ENCODE peak calls at places on chromosomes 1 and 21, in ten cellular contexts. B, Y, S, Z, M, P, J, F, Q and V are unnamed samples.

GRCh38 chr1:29240400-29240837 is 4.1 kb downstream of the PTPRU start:
- DNase-seq in B (no peak), Y (no peak), S (no peak), Z (no peak), M (no peak), P (no peak), J (no peak), F (no peak), Q (no peak), V (no peak)

GRCh38 chr1:92949937-92950817 is 11.1 kb downstream of the DIPK1A start:
- DNase-seq in B (no peak), Y (no peak), S (no peak), Z (peak; percentile 71), M (peak; percentile 55), P (no peak), J (no peak), F (no peak), Q (no peak), V (no peak)

GRCh38 chr1:156911587-156912298 is 8.7 kb upstream of the LRRC71 start:
- DNase-seq in B (no peak), Y (no peak), S (no peak), Z (no peak), M (no peak), P (no peak), J (no peak), F (peak; percentile 92), Q (no peak), V (no peak)

GRCh38 chr1:168465942-168466702 is 77.7 kb downstream of the XCL2 start:
- DNase-seq in B (peak; percentile 50), Y (peak; percentile 57), S (peak; percentile 22), Z (peak; percentile 91), M (peak; percentile 61), P (no peak), J (peak; percentile 26), F (peak; percentile 19), Q (peak; percentile 69), V (no peak)

GRCh38 chr1:164971391-164971790 is 385.1 kb downstream of the LMX1A start:
- DNase-seq in B (no peak), Y (no peak), S (no peak), Z (no peak), M (no peak), P (no peak), J (no peak), F (no peak), Q (no peak), V (no peak)

GRCh38 chr1:164602480-164603093 is 43.6 kb downstream of the PBX1 start:
- DNase-seq in B (peak; percentile 41), Y (no peak), S (peak; percentile 45), Z (no peak), M (peak; percentile 58), P (peak; percentile 26), J (peak; percentile 83), F (no peak), Q (no peak), V (no peak)

GRCh38 chr1:60924964-60925798 is 157.2 kb upstream of the NFIA start:
- DNase-seq in B (no peak), Y (peak; percentile 26), S (no peak), Z (no peak), M (no peak), P (no peak), J (no peak), F (no peak), Q (no peak), V (no peak)

GRCh38 chr21:16587671-16588379 is 858.0 kb downstream of the USP25 start:
- DNase-seq in B (no peak), Y (no peak), S (no peak), Z (no peak), M (peak; percentile 77), P (no peak), J (no peak), F (no peak), Q (no peak), V (no peak)

GRCh38 chr1:115191691-115192090 is 102.4 kb upstream of the TSPAN2 start:
- DNase-seq in B (no peak), Y (no peak), S (no peak), Z (no peak), M (no peak), P (no peak), J (no peak), F (no peak), Q (no peak), V (no peak)

GRCh38 chr1:115189814-115190541 is 100.7 kb upstream of the TSPAN2 start:
- DNase-seq in B (no peak), Y (no peak), S (no peak), Z (no peak), M (peak; percentile 77), P (no peak), J (no peak), F (peak; percentile 83), Q (peak; percentile 98), V (no peak)

GRCh38 chr1:115192200-115192767 is 103.0 kb upstream of the TSPAN2 start:
- DNase-seq in B (no peak), Y (no peak), S (no peak), Z (no peak), M (no peak), P (peak; percentile 38), J (no peak), F (no peak), Q (no peak), V (no peak)

GRCh38 chr1:115188680-115189395 is 99.5 kb upstream of the TSPAN2 start:
- DNase-seq in B (no peak), Y (no peak), S (no peak), Z (no peak), M (no peak), P (no peak), J (no peak), F (peak; percentile 3), Q (no peak), V (no peak)

DNA sequence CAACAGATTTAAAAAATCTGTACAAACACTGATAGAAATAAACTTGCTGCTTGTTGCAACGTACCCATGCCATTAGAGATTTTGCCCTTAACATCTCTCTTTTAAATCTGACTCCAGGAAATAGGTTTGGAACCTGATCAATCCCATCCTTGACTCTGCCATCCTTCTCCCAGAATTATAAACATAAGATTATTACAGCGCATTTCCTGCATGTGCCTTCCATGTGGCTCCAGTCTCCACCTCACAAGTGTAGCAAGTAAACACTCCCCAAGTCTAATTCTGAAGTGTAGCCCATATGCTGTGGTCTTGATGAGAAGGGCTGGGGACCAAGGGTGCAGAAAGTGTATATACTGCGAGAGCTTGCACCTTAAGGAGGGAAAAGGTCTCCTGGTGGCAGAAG is 101.5 kb upstream of the TSPAN2 start:
- DNase-seq in B (no peak), Y (no peak), S (no peak), Z (no peak), M (peak; percentile 51), P (no peak), J (no peak), F (no peak), Q (peak; percentile 96), V (no peak)
- TF ChIP-seq CTCF in B (no peak), Y (no peak), S (no peak), Z (no peak), M (no peak), P (no peak), J (no peak), F (no peak), Q (no peak), V (no peak)

GRCh38 chr1:12604114-12604874 is 13.7 kb downstream of the DHRS3 start:
- DNase-seq in B (peak; percentile 74), Y (no peak), S (peak; percentile 74), Z (peak; percentile 71), M (peak; percentile 99), P (no peak), J (peak; percentile 70), F (peak; percentile 98), Q (peak; percentile 96), V (peak; percentile 64)

GRCh38 chr1:12610305-12610935 is 7.6 kb downstream of the DHRS3 start:
- DNase-seq in B (no peak), Y (no peak), S (no peak), Z (no peak), M (no peak), P (no peak), J (no peak), F (no peak), Q (no peak), V (no peak)

GRCh38 chr1:12609469-12610003 is 8.5 kb downstream of the DHRS3 start:
- DNase-seq in B (no peak), Y (no peak), S (no peak), Z (no peak), M (no peak), P (no peak), J (no peak), F (no peak), Q (no peak), V (no peak)

GRCh38 chr1:12604986-12605385 is 13.0 kb downstream of the DHRS3 start:
- DNase-seq in B (no peak), Y (no peak), S (no peak), Z (no peak), M (no peak), P (no peak), J (no peak), F (no peak), Q (no peak), V (no peak)

DNA sequence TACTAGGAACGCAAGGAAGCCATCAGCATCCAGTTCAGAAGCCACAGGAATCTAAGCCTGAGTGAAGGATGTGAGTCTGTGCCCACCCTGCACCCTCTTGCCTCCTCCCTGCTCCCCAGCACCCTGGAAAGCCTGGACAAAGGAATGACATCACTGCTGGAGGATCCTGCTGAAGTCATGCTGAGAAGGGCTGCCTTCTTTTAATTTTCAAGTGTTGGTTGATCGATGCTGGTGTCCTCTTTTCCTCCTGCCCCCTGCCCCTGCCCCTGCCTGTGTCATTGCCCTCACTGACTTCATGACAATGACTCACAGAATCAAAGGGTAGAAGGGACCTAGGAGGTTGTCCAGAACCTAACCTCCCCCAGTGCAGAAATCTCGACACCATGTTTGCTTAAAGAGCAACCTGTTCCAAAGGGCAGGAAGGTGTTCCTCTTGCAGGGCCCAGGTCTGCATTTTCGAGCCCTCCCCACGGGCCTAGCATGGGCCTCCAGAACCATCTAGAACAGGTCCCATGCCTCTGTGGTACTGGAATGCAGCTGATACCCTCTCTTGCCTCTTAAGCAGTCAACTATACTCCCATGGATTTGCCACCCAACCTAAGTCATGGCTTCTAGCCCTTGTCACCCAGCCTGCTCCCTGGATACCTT is 9.6 kb downstream of the DHRS3 start:
- DNase-seq in B (no peak), Y (no peak), S (no peak), Z (no peak), M (no peak), P (no peak), J (no peak), F (no peak), Q (no peak), V (no peak)
- TF ChIP-seq CTCF in B (no peak), Y (no peak), S (no peak), Z (no peak), M (no peak), P (no peak), J (no peak), F (no peak), Q (no peak), V (no peak)

DNA sequence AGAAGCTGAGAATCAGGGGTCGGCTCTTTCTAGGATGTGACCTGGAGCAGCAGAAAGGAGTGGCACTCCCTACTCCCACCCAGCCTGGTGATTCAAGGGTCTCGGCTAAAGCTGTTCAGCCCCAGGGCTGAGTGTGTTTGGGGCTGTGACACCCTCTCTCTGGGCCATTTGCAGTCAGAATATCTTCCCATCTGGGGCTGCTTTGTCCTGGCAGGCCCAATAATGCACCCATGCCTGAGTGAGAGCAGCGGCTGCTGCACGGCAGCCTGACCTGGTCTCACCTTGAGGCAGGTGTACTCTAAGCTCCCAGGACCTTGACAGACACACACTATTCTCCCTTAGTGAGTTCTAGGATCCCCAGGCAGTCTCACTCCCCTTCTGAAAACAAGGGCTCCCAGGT is 52.4 kb upstream of the AJAP1 start:
- DNase-seq in B (no peak), Y (no peak), S (no peak), Z (no peak), M (no peak), P (no peak), J (peak; percentile 17), F (no peak), Q (no peak), V (no peak)
- TF ChIP-seq CTCF in B (no peak), Y (no peak), S (no peak), Z (no peak), M (no peak), P (no peak), J (no peak), F (no peak), Q (no peak), V (no peak)

GRCh38 chr1:6652986-6653385 is 28.3 kb downstream of the THAP3 start:
- DNase-seq in B (no peak), Y (no peak), S (no peak), Z (no peak), M (no peak), P (no peak), J (no peak), F (no peak), Q (no peak), V (no peak)

GRCh38 chr1:6658359-6658758 is 33.7 kb downstream of the THAP3 start:
- DNase-seq in B (no peak), Y (no peak), S (no peak), Z (no peak), M (no peak), P (no peak), J (no peak), F (no peak), Q (no peak), V (no peak)

GRCh38 chr1:6657138-6657537 is 32.5 kb downstream of the THAP3 start:
- DNase-seq in B (no peak), Y (no peak), S (no peak), Z (no peak), M (no peak), P (no peak), J (no peak), F (no peak), Q (no peak), V (no peak)

GRCh38 chr1:6651889-6652288 is 27.2 kb downstream of the THAP3 start:
- DNase-seq in B (no peak), Y (no peak), S (no peak), Z (no peak), M (no peak), P (no peak), J (no peak), F (no peak), Q (no peak), V (no peak)

DNA sequence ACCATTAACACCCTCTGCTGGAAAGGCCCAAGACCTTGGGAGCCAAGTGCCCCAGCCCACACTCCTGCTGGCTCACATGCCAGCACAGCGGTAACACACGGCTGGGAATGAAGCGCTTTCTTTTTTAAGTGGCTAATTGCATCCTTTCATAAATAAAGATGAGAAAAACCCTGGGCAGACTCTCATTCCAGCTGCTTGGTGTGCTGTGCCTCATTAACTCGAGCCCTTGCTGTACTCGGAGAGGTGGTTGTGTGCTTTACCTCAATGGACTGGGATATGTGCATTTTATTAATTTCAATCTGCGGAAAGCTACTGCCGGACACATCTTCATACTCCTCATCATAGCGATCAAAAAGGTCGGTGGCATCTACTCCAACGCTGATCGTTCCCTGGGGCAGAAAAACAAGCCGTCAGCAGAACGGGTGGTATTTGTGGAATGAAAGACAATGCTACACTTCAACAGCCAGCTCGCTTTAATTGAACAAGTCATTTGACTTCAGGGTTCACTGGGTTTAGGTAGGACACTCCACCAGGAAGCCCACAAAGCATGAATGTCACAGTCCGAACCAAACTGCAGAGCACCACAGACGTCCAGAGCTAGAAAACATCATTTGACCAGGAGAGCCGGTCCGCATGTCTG is 29.1 kb downstream of the THAP3 start:
- DNase-seq in B (no peak), Y (no peak), S (no peak), Z (no peak), M (no peak), P (no peak), J (no peak), F (no peak), Q (no peak), V (no peak)
- TF ChIP-seq CTCF in B (no peak), Y (no peak), S (no peak), Z (no peak), M (no peak), P (no peak), J (no peak), F (no peak), Q (no peak), V (no peak)